ENCODE peak calls at places on chromosome 1, in five cellular contexts. One of them, this sample, is unnamed.

GRCh38 chr1:168179411-168180147 is 817 bp downstream of the TIPRL start:
- DNase-seq in H9: no peak
- DNase-seq in trophoblast cell: no peak
- DNase-seq in mesenchymal stem cell: peak
- DNase-seq in H1: no peak
- DNase-seq in this sample: no peak

GRCh38 chr1:242651817-242652216 is 127.3 kb upstream of the PLD5 start:
- DNase-seq in H9: peak
- DNase-seq in H1: peak
- DNase-seq in trophoblast cell: peak
- DNase-seq in mesenchymal stem cell: no peak
- DNase-seq in this sample: peak

GRCh38 chr1:207751790-207752455 is at the start of gene CD46:
- DNase-seq in trophoblast cell: peak
- DNase-seq in mesenchymal stem cell: peak
- DNase-seq in H9: peak
- DNase-seq in H1: peak
- DNase-seq in this sample: peak

GRCh38 chr1:54798206-54798605 is 2.9 kb downstream of the TTC22 start:
- DNase-seq in trophoblast cell: no peak
- DNase-seq in H1: no peak
- DNase-seq in mesenchymal stem cell: no peak
- DNase-seq in H9: no peak
- DNase-seq in this sample: no peak

GRCh38 chr1:199404976-199405375 is 622.5 kb upstream of the NR5A2 start:
- DNase-seq in mesenchymal stem cell: peak
- DNase-seq in H9: no peak
- DNase-seq in trophoblast cell: no peak
- DNase-seq in H1: no peak
- DNase-seq in this sample: no peak

GRCh38 chr1:23763040-23763577 is 15.1 kb upstream of the PITHD1 start:
- DNase-seq in trophoblast cell: no peak
- DNase-seq in mesenchymal stem cell: no peak
- DNase-seq in H1: no peak
- DNase-seq in H9: no peak
- DNase-seq in this sample: no peak

GRCh38 chr1:6785721-6786505 is 659 bp downstream of the CAMTA1 start:
- DNase-seq in H9: peak
- DNase-seq in H1: peak
- DNase-seq in mesenchymal stem cell: peak
- DNase-seq in trophoblast cell: no peak
- DNase-seq in this sample: peak

GRCh38 chr1:210294991-210295773 is 33.5 kb upstream of the HHAT start:
- DNase-seq in H9: peak
- DNase-seq in H1: no peak
- DNase-seq in mesenchymal stem cell: peak
- DNase-seq in trophoblast cell: peak
- DNase-seq in this sample: no peak

GRCh38 chr1:155000725-155001437 is 1.7 kb upstream of the ZBTB7B start:
- DNase-seq in trophoblast cell: peak
- DNase-seq in mesenchymal stem cell: peak
- DNase-seq in H1: peak
- DNase-seq in H9: peak
- DNase-seq in this sample: peak

GRCh38 chr1:193494368-193494767 is 308.0 kb upstream of the B3GALT2 start:
- DNase-seq in H1: no peak
- DNase-seq in H9: no peak
- DNase-seq in trophoblast cell: no peak
- DNase-seq in mesenchymal stem cell: no peak
- DNase-seq in this sample: no peak

GRCh38 chr1:193498088-193498605 is 311.7 kb upstream of the B3GALT2 start:
- DNase-seq in H9: no peak
- DNase-seq in H1: no peak
- DNase-seq in trophoblast cell: no peak
- DNase-seq in mesenchymal stem cell: peak
- DNase-seq in this sample: no peak
- H2BK12ac ChIP-seq in H9: no peak
- H2BK12ac ChIP-seq in H1: no peak
- H2BK12ac ChIP-seq in trophoblast cell: no peak
- H2BK12ac ChIP-seq in mesenchymal stem cell: no peak
- H2BK12ac ChIP-seq in this sample: no peak

GRCh38 chr1:148385371-148386030 is 97.6 kb downstream of the PPIAL4G start:
- DNase-seq in H1: no peak
- DNase-seq in mesenchymal stem cell: no peak
- DNase-seq in trophoblast cell: no peak
- DNase-seq in H9: no peak
- DNase-seq in this sample: no peak

GRCh38 chr1:148386617-148387016 is 96.5 kb downstream of the PPIAL4G start:
- DNase-seq in H9: no peak
- DNase-seq in H1: no peak
- DNase-seq in mesenchymal stem cell: no peak
- DNase-seq in trophoblast cell: no peak
- DNase-seq in this sample: no peak

GRCh38 chr1:148383966-148384365 is 99.1 kb downstream of the PPIAL4G start:
- DNase-seq in H1: no peak
- DNase-seq in mesenchymal stem cell: no peak
- DNase-seq in H9: no peak
- DNase-seq in trophoblast cell: no peak
- DNase-seq in this sample: no peak

GRCh38 chr1:148388260-148389026 is 94.7 kb downstream of the PPIAL4G start:
- DNase-seq in trophoblast cell: peak
- DNase-seq in H1: peak
- DNase-seq in H9: peak
- DNase-seq in mesenchymal stem cell: peak
- DNase-seq in this sample: peak

DNA sequence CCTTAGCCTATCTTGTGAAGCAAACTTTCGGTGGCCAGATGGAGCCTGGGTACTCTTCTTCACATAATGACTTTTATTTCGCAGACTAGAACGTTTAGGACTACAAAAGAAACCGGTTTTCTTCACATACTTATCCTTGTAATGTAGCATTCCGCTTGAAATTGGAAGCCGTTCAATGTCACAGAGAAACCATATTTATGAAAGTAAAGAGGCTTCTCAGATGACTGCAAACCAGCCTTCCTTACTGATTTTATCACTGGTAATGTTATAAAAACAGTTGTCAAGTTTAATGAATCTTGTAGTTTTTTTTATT is 94.1 kb downstream of the PPIAL4G start:
- DNase-seq in mesenchymal stem cell: no peak
- DNase-seq in H1: no peak
- DNase-seq in trophoblast cell: no peak
- DNase-seq in H9: no peak
- DNase-seq in this sample: no peak
- H4K8ac ChIP-seq in mesenchymal stem cell: no peak
- H4K8ac ChIP-seq in H1: no peak
- H4K8ac ChIP-seq in trophoblast cell: peak
- H4K8ac ChIP-seq in H9: no peak
- H4K8ac ChIP-seq in this sample: no peak

DNA sequence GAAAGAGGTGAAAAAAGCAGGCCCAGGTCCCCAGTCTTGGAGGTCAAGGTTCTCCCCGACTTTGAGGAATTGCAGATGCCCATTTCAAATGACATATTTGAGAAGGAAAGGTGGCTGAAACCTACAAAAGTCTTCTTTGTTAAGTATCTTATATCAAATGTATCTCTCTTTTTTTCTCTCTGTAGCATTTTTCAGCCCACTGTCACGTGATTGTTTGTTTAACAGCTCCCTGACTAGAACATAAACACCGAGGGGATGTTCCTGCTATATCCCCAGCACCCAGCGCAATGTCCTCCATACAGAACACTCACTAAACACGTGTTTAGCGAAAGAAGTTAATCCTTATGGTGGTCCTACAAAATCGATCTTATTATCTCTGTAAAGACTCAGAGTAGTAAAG is 27.6 kb downstream of the BEND5 start:
- DNase-seq in H9: no peak
- DNase-seq in H1: no peak
- DNase-seq in mesenchymal stem cell: no peak
- DNase-seq in trophoblast cell: no peak
- DNase-seq in this sample: no peak
- H2BK12ac ChIP-seq in H9: no peak
- H2BK12ac ChIP-seq in H1: no peak
- H2BK12ac ChIP-seq in mesenchymal stem cell: no peak
- H2BK12ac ChIP-seq in trophoblast cell: no peak
- H2BK12ac ChIP-seq in this sample: no peak

DNA sequence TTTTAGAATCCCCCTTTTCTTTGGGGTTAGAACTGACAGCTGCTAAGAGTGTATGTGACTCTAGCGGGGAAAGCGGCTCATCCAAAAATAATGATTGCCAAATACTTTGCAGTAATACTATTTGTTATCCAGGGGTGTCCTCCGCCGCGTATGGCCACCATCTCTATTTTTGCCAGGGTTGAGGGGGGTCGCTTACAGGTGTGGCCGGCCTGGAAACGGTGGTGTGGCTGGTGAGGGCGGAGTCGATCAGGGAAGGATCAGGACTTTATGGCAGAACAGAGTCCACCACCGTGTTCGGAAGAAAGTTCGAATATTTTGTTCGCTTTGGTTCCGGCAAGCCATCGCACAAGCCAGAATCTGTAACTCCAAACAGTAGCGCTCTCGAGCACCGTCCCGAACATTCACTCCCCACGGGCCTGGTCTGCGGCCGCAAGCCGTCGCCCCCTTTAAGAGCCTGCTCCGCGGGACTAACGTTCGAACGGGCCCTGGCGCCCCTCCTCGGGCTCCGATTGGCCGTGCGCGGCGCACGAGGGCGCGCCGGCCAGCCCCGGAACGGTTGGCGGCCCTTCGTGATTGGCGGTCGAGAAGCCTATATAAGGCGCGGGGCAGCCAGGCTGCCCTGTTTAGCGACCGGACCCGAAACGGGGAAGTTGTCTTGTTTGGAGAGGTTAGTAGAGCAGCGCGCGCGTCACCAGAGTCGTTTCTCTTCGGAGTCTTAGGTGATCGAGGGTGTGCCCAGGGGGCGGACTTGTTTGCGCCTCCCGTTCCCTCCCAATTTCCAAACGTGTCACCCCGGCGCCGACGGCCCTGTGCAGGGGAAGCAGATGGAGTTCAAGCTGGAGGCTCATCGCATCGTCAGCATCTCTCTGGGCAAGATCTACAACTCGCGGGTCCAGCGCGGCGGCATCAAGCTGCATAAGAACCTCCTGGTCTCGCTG is at the start of gene IER5:
- DNase-seq in H9: peak
- DNase-seq in trophoblast cell: peak
- DNase-seq in H1: peak
- DNase-seq in mesenchymal stem cell: peak
- DNase-seq in this sample: peak
- H4K8ac ChIP-seq in H9: no peak
- H4K8ac ChIP-seq in trophoblast cell: peak
- H4K8ac ChIP-seq in H1: no peak
- H4K8ac ChIP-seq in mesenchymal stem cell: peak
- H4K8ac ChIP-seq in this sample: no peak

This sample was measured in neuronal stem cell.